ENCODE peak calls at places on chromosomes 11 and 22, in six cellular contexts. R, N, X, Q, G and F are unnamed samples.

GRCh38 chr11:12800032-12800671 is 125.9 kb downstream of the TEAD1 start:
- DNase-seq in N (no peak), X (peak; percentile 81), G (no peak), Q (no peak), R (no peak), F (no peak)

GRCh38 chr11:113675003-113675471 is 31.1 kb downstream of the TMPRSS5 start:
- DNase-seq in X (peak; percentile 88), R (no peak), N (no peak), Q (peak; percentile 30), G (peak; percentile 85), F (no peak)

GRCh38 chr11:86291466-86292262 is 10.4 kb upstream of the HIKESHI start:
- DNase-seq in Q (peak; percentile 41), G (peak; percentile 73), N (no peak), R (no peak), X (peak; percentile 55), F (peak; percentile 67)

GRCh38 chr11:121071456-121072236 is 29.4 kb upstream of the TECTA start:
- DNase-seq in X (no peak), N (no peak), G (no peak), Q (no peak), R (no peak), F (no peak)

GRCh38 chr22:27863001-27863400 is 56.1 kb downstream of the PITPNB start:
- DNase-seq in Q (no peak), R (no peak), G (no peak), N (no peak), X (no peak), F (no peak)

GRCh38 chr11:112459001-112459400 is 198.3 kb upstream of the PLET1 start:
- DNase-seq in R (no peak), Q (no peak), N (no peak), X (no peak), G (no peak), F (no peak)

GRCh38 chr22:38864361-38865191 is 7.4 kb downstream of the CBX6 start:
- DNase-seq in R (peak; percentile 31), G (no peak), X (no peak), Q (no peak), N (no peak), F (no peak)

GRCh38 chr11:114397349-114397982 is 2.8 kb downstream of the C11orf71 start:
- DNase-seq in R (no peak), X (no peak), G (no peak), Q (no peak), N (no peak), F (no peak)

GRCh38 chr11:79437274-79437980 is 3.4 kb downstream of the TENM4 start:
- DNase-seq in X (peak; percentile 57), G (no peak), N (no peak), R (no peak), Q (no peak), F (no peak)

GRCh38 chr11:103877221-103877620 is 159.2 kb upstream of the DDI1 start:
- DNase-seq in R (no peak), X (peak; percentile 16), N (no peak), Q (no peak), G (peak; percentile 19), F (peak; percentile 20)